ENCODE peak calls at places on chromosomes 16 and 17, in five cellular contexts. G, Q, U, Y and O are unnamed samples.

GRCh38 chr17:65515959-65516948 is 45.2 kb downstream of the AXIN2 start:
- DNase-seq in G (no peak), Q (peak), U (no peak), Y (peak), O (no peak)

GRCh38 chr16:79067600-79067999 is 532.9 kb downstream of the MAF start:
- DNase-seq in G (no peak), Q (no peak), U (no peak), Y (no peak), O (no peak)

GRCh38 chr17:78357177-78357586 is 2.7 kb downstream of the SOCS3 start:
- DNase-seq in G (no peak), Q (peak), U (peak), Y (no peak), O (no peak)

GRCh38 chr17:81524063-81524864 is 3.9 kb upstream of the FSCN2 start:
- DNase-seq in G (no peak), Q (no peak), U (no peak), Y (no peak), O (no peak)

GRCh38 chr17:81109957-81110356 is 55.4 kb upstream of the PVALEF start:
- DNase-seq in G (no peak), Q (no peak), U (peak), Y (no peak), O (no peak)

GRCh38 chr17:42180411-42180921 is 476 bp downstream of the KCNH4 start:
- DNase-seq in G (no peak), Q (no peak), U (no peak), Y (no peak), O (no peak)

GRCh38 chr16:87851141-87851587 is 18.1 kb downstream of the SLC7A5 start:
- DNase-seq in G (no peak), Q (no peak), U (no peak), Y (no peak), O (no peak)

GRCh38 chr17:8120520-8121443 is 2.5 kb upstream of the ALOXE3 start:
- DNase-seq in G (peak), Q (peak), U (peak), Y (no peak), O (peak)

GRCh38 chr16:77212736-77213541 is 13.7 kb downstream of the SYCE1L start:
- DNase-seq in G (peak), Q (no peak), U (peak), Y (no peak), O (no peak)

GRCh38 chr17:66115246-66115645 is 76.7 kb downstream of the CEP112 start:
- DNase-seq in G (no peak), Q (peak), U (no peak), Y (no peak), O (no peak)

GRCh38 chr17:36808181-36808661 is 129.1 kb upstream of the LHX1 start:
- DNase-seq in G (no peak), Q (no peak), U (peak), Y (no peak), O (no peak)

GRCh38 chr17:12927541-12928425 is 90.0 kb downstream of the ELAC2 start:
- DNase-seq in G (no peak), Q (no peak), U (no peak), Y (no peak), O (no peak)

GRCh38 chr17:550041-550398 is 164.6 kb downstream of the VPS53 start:
- DNase-seq in G (no peak), Q (peak), U (no peak), Y (no peak), O (no peak)

GRCh38 chr17:21288581-21289017 is 4.1 kb downstream of the MAP2K3 start:
- DNase-seq in G (no peak), Q (no peak), U (no peak), Y (no peak), O (no peak)

GRCh38 chr16:9820481-9821246 is 361.6 kb downstream of the GRIN2A start:
- DNase-seq in G (no peak), Q (no peak), U (peak), Y (no peak), O (no peak)

GRCh38 chr17:76940738-76941350 is 72.6 kb downstream of the MGAT5B start:
- DNase-seq in G (no peak), Q (no peak), U (no peak), Y (peak), O (peak)

GRCh38 chr16:77736879-77737278 is 14.6 kb downstream of the NUDT7 start:
- DNase-seq in G (no peak), Q (no peak), U (no peak), Y (peak), O (no peak)

GRCh38 chr17:47159315-47159714 is 29.8 kb downstream of the CDC27 start:
- DNase-seq in G (no peak), Q (no peak), U (no peak), Y (no peak), O (no peak)

GRCh38 chr17:41660221-41660711 is 28.4 kb upstream of the EIF1 start:
- DNase-seq in G (no peak), Q (no peak), U (no peak), Y (no peak), O (no peak)

GRCh38 chr17:58377005-58377660 is 25.1 kb upstream of the SUPT4H1 start:
- DNase-seq in G (no peak), Q (no peak), U (no peak), Y (no peak), O (peak)

GRCh38 chr16:30142672-30143346 is 19.8 kb upstream of the MAPK3 start:
- DNase-seq in G (no peak), Q (no peak), U (peak), Y (peak), O (no peak)

GRCh38 chr17:77606865-77607210 is 351.7 kb upstream of the TNRC6C start:
- DNase-seq in G (no peak), Q (no peak), U (peak), Y (no peak), O (peak)

GRCh38 chr16:2853531-2854073 is 4.4 kb downstream of the PRSS22 start:
- DNase-seq in G (no peak), Q (no peak), U (no peak), Y (no peak), O (no peak)

GRCh38 chr16:62831235-62831634 is 795.0 kb upstream of the CDH8 start:
- DNase-seq in G (no peak), Q (no peak), U (no peak), Y (no peak), O (no peak)

GRCh38 chr16:9012848-9013507 is 49.3 kb upstream of the USP7 start:
- DNase-seq in G (no peak), Q (no peak), U (no peak), Y (no peak), O (peak)

GRCh38 chr17:77800832-77801231 is 157.7 kb upstream of the TNRC6C start:
- DNase-seq in G (no peak), Q (no peak), U (no peak), Y (no peak), O (no peak)

GRCh38 chr16:22751104-22751667 is 62.8 kb upstream of the HS3ST2 start:
- DNase-seq in G (no peak), Q (no peak), U (no peak), Y (no peak), O (no peak)

GRCh38 chr16:87847785-87848675 is 21.3 kb downstream of the SLC7A5 start:
- DNase-seq in G (no peak), Q (no peak), U (no peak), Y (peak), O (no peak)

GRCh38 chr17:60652484-60653247 is 25.0 kb upstream of the BCAS3 start:
- DNase-seq in G (no peak), Q (no peak), U (no peak), Y (no peak), O (no peak)

GRCh38 chr16:66714062-66714461 is 17.5 kb upstream of the CMTM4 start:
- DNase-seq in G (no peak), Q (no peak), U (no peak), Y (no peak), O (no peak)

GRCh38 chr16:66714659-66715307 is 18.2 kb upstream of the CMTM4 start:
- DNase-seq in G (no peak), Q (no peak), U (no peak), Y (no peak), O (no peak)

GRCh38 chr16:66717776-66718175 is 21.2 kb upstream of the CMTM4 start:
- DNase-seq in G (no peak), Q (no peak), U (no peak), Y (no peak), O (no peak)

GRCh38 chr16:66719246-66719645 is 22.7 kb upstream of the CMTM4 start:
- DNase-seq in G (no peak), Q (no peak), U (no peak), Y (no peak), O (no peak)

GRCh38 chr16:66717112-66717675 is 20.7 kb upstream of the CMTM4 start:
- DNase-seq in G (no peak), Q (peak), U (peak), Y (peak), O (no peak)
- TF ChIP-seq MAFK in G (no peak), Q (peak), U (no peak), Y (no peak), O (no peak)

GRCh38 chr16:24167129-24167528 is 89.0 kb upstream of the CACNG3 start:
- DNase-seq in G (no peak), Q (no peak), U (no peak), Y (no peak), O (no peak)

GRCh38 chr16:24166684-24167083 is 89.5 kb upstream of the CACNG3 start:
- DNase-seq in G (no peak), Q (no peak), U (no peak), Y (no peak), O (no peak)

GRCh38 chr16:24163935-24164334 is 92.2 kb upstream of the CACNG3 start:
- DNase-seq in G (no peak), Q (no peak), U (no peak), Y (no peak), O (no peak)

GRCh38 chr16:24165273-24165672 is 90.9 kb upstream of the CACNG3 start:
- DNase-seq in G (no peak), Q (no peak), U (no peak), Y (no peak), O (no peak)

DNA sequence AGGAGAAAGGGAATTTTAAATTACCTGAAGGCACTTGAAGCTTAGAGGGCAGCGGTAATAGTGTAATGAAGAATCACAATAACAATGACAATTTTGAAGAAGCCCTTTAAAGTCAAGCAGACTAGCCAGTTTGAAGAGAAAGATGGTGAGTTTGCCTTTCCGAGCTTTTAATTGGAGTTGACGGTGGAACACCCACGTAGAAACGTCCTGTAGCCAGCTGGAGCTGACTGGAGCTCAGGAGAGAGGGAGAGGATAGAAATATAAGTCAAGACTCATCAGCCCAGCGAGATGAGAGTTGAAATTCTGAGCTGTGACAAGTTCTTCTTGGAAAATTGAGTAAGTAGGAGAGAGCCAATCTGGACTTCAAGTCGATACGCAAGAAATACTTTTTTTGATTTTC is 91.7 kb upstream of the CACNG3 start:
- DNase-seq in G (no peak), Q (no peak), U (no peak), Y (no peak), O (no peak)
- TF ChIP-seq MAFK in G (no peak), Q (no peak), U (no peak), Y (no peak), O (no peak)

GRCh38 chr17:29158096-29158495 is 22.1 kb downstream of the MYO18A start:
- DNase-seq in G (no peak), Q (no peak), U (no peak), Y (no peak), O (no peak)
- TF ChIP-seq MAFK in G (no peak), Q (no peak), U (no peak), Y (no peak), O (no peak)

GRCh38 chr17:79969906-79970305 is 65.8 kb downstream of the TBC1D16 start:
- DNase-seq in G (no peak), Q (no peak), U (no peak), Y (no peak), O (no peak)

GRCh38 chr17:79966681-79967080 is 69.0 kb downstream of the TBC1D16 start:
- DNase-seq in G (no peak), Q (no peak), U (no peak), Y (no peak), O (no peak)

GRCh38 chr17:79968116-79968515 is 67.6 kb downstream of the TBC1D16 start:
- DNase-seq in G (no peak), Q (no peak), U (no peak), Y (no peak), O (no peak)

GRCh38 chr17:79970576-79971068 is 65.0 kb downstream of the TBC1D16 start:
- DNase-seq in G (no peak), Q (peak), U (peak), Y (peak), O (no peak)

DNA sequence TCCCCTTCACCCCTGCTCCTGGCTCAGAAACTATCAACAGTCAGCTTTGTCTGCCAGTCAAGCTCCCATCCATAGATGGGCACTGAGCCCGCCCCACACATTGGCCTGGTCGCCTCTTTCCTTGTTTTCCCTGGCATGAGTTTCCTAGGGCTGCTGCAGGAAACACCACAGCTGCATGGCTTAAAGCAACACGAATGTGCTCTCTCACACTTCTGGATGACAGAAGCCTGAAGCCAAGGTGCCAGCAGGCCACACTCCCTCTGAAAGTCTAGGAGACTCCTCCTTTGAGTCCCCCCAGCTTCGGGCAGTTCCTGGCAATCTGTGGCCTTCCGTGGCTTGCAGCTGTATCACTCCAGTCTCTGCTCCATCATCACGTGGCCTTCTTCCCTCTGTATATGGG is 69.9 kb downstream of the TBC1D16 start:
- DNase-seq in G (no peak), Q (no peak), U (no peak), Y (no peak), O (no peak)
- TF ChIP-seq MAFK in G (no peak), Q (no peak), U (no peak), Y (no peak), O (no peak)

DNA sequence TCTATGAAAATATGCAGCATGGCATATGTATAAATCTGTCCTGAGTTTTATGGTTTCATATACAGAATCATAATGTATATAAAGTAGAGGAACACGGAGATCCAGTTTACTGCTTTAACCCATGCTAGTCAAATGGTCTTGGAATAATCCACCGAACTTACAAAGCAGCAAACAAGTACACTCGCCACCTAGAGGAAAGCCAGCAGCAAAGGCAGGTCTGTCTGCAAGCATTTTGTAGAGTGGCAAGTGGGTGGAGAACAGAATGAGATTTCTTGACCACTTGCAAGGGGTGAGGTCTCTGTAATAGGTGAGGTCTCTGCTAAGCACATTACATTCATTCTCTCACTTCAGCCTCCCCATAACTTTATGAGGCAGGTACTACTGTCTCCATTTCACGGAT is 308.3 kb downstream of the CA10 start:
- DNase-seq in G (no peak), Q (no peak), U (peak), Y (peak), O (no peak)
- TF ChIP-seq MAFK in G (no peak), Q (no peak), U (no peak), Y (no peak), O (no peak)

DNA sequence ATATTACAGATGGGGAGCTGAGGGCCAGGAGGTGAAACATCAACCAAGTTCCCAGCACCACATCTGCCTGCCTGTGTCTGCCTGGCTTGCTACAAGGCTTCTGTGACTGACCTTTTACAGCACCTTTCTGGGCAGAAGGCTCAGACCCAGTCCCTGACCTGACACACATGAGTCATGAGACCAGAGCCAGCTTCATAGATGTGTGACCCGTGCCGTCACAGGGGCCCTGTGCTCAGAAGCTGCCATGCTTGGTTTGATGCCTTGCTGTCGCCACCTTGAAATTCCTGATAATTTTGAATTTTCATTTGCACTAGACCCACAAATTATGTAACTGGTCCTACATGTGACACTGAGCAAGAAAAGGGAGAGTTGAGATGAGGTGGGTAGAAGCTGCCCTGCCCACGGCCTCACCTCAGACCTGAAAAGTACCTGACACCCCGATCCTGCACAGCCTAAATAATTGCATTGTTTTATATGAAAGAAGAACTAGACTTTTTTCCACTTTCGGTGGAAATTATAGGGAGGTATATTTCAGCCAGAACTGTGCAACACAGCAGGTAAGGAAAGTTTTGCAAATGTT is 13.3 kb upstream of the PECAM1 start:
- DNase-seq in G (no peak), Q (no peak), U (no peak), Y (no peak), O (no peak)
- TF ChIP-seq MAFK in G (no peak), Q (no peak), U (no peak), Y (no peak), O (no peak)

GRCh38 chr17:82884341-82884871 is 44.6 kb upstream of the ZNF750 start:
- DNase-seq in G (no peak), Q (no peak), U (peak), Y (no peak), O (no peak)
- TF ChIP-seq MAFK in G (no peak), Q (no peak), U (no peak), Y (no peak), O (no peak)

DNA sequence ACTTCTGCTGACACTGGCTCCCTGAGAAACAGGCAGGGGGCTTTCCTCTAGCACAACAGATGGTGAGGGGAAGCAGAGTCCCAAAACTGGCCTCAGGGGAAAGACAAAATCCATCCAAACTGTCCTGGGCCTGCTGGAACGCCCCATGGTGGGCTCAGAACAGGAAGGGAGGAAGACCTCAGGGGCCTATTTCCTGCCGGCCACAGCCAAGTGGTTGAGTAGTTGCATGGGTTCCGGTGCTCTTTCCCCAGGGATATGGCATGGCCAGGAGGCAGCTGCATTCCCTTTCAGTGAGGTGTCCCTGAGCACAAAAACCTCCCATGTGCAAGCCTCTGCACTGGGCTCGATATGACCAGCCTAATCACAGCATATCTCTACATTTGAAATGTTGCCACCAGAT is 303.0 kb upstream of the IRX5 start:
- DNase-seq in G (no peak), Q (no peak), U (no peak), Y (no peak), O (no peak)
- TF ChIP-seq MAFK in G (no peak), Q (no peak), U (no peak), Y (no peak), O (no peak)

DNA sequence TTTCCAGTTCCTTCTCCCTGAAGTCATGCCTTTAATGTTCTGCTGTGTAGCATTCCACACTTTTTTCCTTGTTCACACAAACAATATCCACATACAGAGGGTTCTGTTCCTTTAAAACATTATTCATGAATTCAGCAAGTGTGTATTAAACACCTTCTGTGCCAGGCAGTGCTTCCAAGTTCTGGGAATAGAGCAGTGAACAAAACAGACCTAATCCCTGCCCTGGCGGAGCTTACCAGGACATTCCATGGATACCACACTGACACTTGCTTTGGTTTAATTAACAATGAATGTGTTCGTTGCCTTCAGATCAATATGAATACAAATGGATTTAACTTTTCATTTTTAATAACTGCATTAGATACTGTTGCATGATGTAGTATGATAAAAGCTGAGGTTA is 57.9 kb upstream of the CLEC19A start:
- DNase-seq in G (no peak), Q (no peak), U (no peak), Y (no peak), O (no peak)
- TF ChIP-seq MAFK in G (no peak), Q (no peak), U (no peak), Y (no peak), O (no peak)

GRCh38 chr17:17765921-17766320 is 70.9 kb downstream of the SREBF1 start:
- DNase-seq in G (no peak), Q (no peak), U (no peak), Y (no peak), O (no peak)

GRCh38 chr17:17768415-17769088 is 68.2 kb downstream of the SREBF1 start:
- DNase-seq in G (no peak), Q (no peak), U (no peak), Y (no peak), O (no peak)

GRCh38 chr17:17766351-17767095 is 70.3 kb downstream of the SREBF1 start:
- DNase-seq in G (no peak), Q (no peak), U (no peak), Y (no peak), O (no peak)

GRCh38 chr17:17767096-17767470 is 69.7 kb downstream of the SREBF1 start:
- DNase-seq in G (no peak), Q (peak), U (no peak), Y (no peak), O (no peak)

GRCh38 chr17:17767497-17768286 is 69.1 kb downstream of the SREBF1 start:
- DNase-seq in G (no peak), Q (no peak), U (no peak), Y (no peak), O (no peak)
- TF ChIP-seq MAFK in G (no peak), Q (no peak), U (no peak), Y (no peak), O (no peak)